ENCODE peak calls at places on chromosomes 4 and X, in six cellular contexts. H, U, C, Q, W and K are unnamed samples.

GRCh38 chr4:154234576-154234975 is 257.0 kb downstream of the DCHS2 start:
- DNase-seq in H (no peak), U (no peak), C (no peak), Q (no peak), W (no peak), K (no peak)

GRCh38 chrX:54182864-54183613 is at the start of gene FAM120C:
- DNase-seq in H (peak), U (peak), C (peak), Q (peak), W (peak), K (no peak)

GRCh38 chrX:43707812-43708548 is 51.9 kb downstream of the MAOA start:
- DNase-seq in H (no peak), U (no peak), C (no peak), Q (no peak), W (no peak), K (no peak)

GRCh38 chr4:77818667-77819408 is at the start of gene CNOT6L:
- DNase-seq in H (peak), U (peak), C (peak), Q (peak), W (peak), K (no peak)

GRCh38 chrX:132093239-132093860 is 34.5 kb downstream of the FRMD7 start:
- DNase-seq in H (peak), U (no peak), C (no peak), Q (no peak), W (no peak), K (no peak)

GRCh38 chr4:40524642-40525041 is 105.0 kb downstream of the RBM47 start:
- DNase-seq in H (no peak), U (no peak), C (no peak), Q (no peak), W (no peak), K (no peak)

GRCh38 chr4:152359208-152360044 is 176.5 kb downstream of the FBXW7 start:
- DNase-seq in H (no peak), U (no peak), C (no peak), Q (no peak), W (no peak), K (no peak)

GRCh38 chr4:184728858-184729257 is 5.0 kb downstream of the CENPU start:
- DNase-seq in H (no peak), U (peak), C (no peak), Q (no peak), W (no peak), K (no peak)

GRCh38 chr4:148986951-148987350 is 544.7 kb upstream of the NR3C2 start:
- DNase-seq in H (no peak), U (peak), C (no peak), Q (no peak), W (no peak), K (no peak)

GRCh38 chr4:123821861-123822260 is 425.3 kb downstream of the SPRY1 start:
- DNase-seq in H (no peak), U (no peak), C (no peak), Q (no peak), W (no peak), K (no peak)

GRCh38 chr4:188976644-188977115 is 837.4 kb downstream of the TRIML1 start:
- DNase-seq in H (peak), U (no peak), C (peak), Q (peak), W (no peak), K (peak)

GRCh38 chr4:85708468-85708867 is 233.5 kb downstream of the ARHGAP24 start:
- DNase-seq in H (no peak), U (no peak), C (no peak), Q (no peak), W (no peak), K (no peak)

GRCh38 chr4:59994118-59994517 is 1206.0 kb upstream of the ADGRL3 start:
- DNase-seq in H (no peak), U (no peak), C (no peak), Q (no peak), W (no peak), K (no peak)

GRCh38 chr4:123924536-123924935 is 527.9 kb downstream of the SPRY1 start:
- DNase-seq in H (no peak), U (no peak), C (no peak), Q (no peak), W (no peak), K (no peak)

GRCh38 chrX:71482228-71482958 is 50.5 kb upstream of the OGT start:
- DNase-seq in H (no peak), U (no peak), C (no peak), Q (no peak), W (no peak), K (no peak)

GRCh38 chr4:6771229-6771671 is 11.3 kb upstream of the KIAA0232 start:
- DNase-seq in H (no peak), U (no peak), C (no peak), Q (peak), W (no peak), K (peak)

GRCh38 chr4:155608231-155608885 is 58.3 kb upstream of the GUCY1A1 start:
- DNase-seq in H (no peak), U (no peak), C (no peak), Q (no peak), W (no peak), K (no peak)

GRCh38 chrX:154458954-154459829 is 1.1 kb downstream of the PLXNA3 start:
- DNase-seq in H (peak), U (peak), C (no peak), Q (no peak), W (no peak), K (no peak)

GRCh38 chr4:13539047-13539720 is 5.1 kb downstream of the NKX3-2 start:
- DNase-seq in H (no peak), U (no peak), C (no peak), Q (peak), W (no peak), K (no peak)

GRCh38 chrX:119479845-119480244 is 11.6 kb downstream of the SLC25A5 start:
- DNase-seq in H (no peak), U (no peak), C (no peak), Q (no peak), W (no peak), K (no peak)

GRCh38 chr4:158809611-158810486 is 41.0 kb downstream of the FNIP2 start:
- DNase-seq in H (no peak), U (peak), C (peak), Q (no peak), W (no peak), K (peak)

GRCh38 chrX:8868070-8868795 is 67.0 kb upstream of the FAM9A start:
- DNase-seq in H (no peak), U (peak), C (no peak), Q (no peak), W (no peak), K (peak)

GRCh38 chrX:109840585-109840984 is 107.5 kb upstream of the ACSL4 start:
- DNase-seq in H (no peak), U (peak), C (no peak), Q (no peak), W (no peak), K (peak)

GRCh38 chr4:175705407-175705806 is 106.7 kb downstream of the GPM6A start:
- DNase-seq in H (no peak), U (no peak), C (peak), Q (peak), W (no peak), K (no peak)

GRCh38 chr4:132108784-132109183 is 1040.3 kb upstream of the PCDH10 start:
- DNase-seq in H (no peak), U (no peak), C (no peak), Q (no peak), W (no peak), K (peak)

GRCh38 chr4:124322234-124322831 is 390.2 kb downstream of the ANKRD50 start:
- DNase-seq in H (peak), U (no peak), C (peak), Q (peak), W (no peak), K (peak)

GRCh38 chrX:78333521-78333920 is 6.1 kb upstream of the CYSLTR1 start:
- DNase-seq in H (no peak), U (no peak), C (no peak), Q (no peak), W (no peak), K (no peak)

GRCh38 chr4:186765673-186766546 is 42.3 kb upstream of the FAT1 start:
- DNase-seq in H (no peak), U (peak), C (no peak), Q (no peak), W (no peak), K (no peak)

GRCh38 chrX:111352424-111352823 is 59.6 kb downstream of the DCX start:
- DNase-seq in H (peak), U (peak), C (no peak), Q (no peak), W (no peak), K (no peak)

GRCh38 chr4:158025131-158025530 is 147.7 kb downstream of the GASK1B start:
- DNase-seq in H (no peak), U (no peak), C (peak), Q (peak), W (no peak), K (no peak)

GRCh38 chr4:77336411-77337142 is 179.6 kb downstream of the CCNG2 start:
- DNase-seq in H (no peak), U (no peak), C (no peak), Q (no peak), W (no peak), K (no peak)

GRCh38 chr4:170374770-170375169 is 285.0 kb upstream of the AADAT start:
- DNase-seq in H (peak), U (peak), C (peak), Q (peak), W (peak), K (no peak)

GRCh38 chrX:129808163-129808828 is 28.5 kb downstream of the SASH3 start:
- DNase-seq in H (no peak), U (no peak), C (no peak), Q (no peak), W (no peak), K (peak)

GRCh38 chrX:30373479-30373878 is 64.3 kb upstream of the NR0B1 start:
- DNase-seq in H (no peak), U (no peak), C (no peak), Q (no peak), W (no peak), K (no peak)

GRCh38 chrX:155886409-155886808 is 5.3 kb downstream of the VAMP7 start:
- DNase-seq in H (no peak), U (no peak), C (no peak), Q (no peak), W (no peak), K (no peak)

GRCh38 chr4:117064297-117064696 is 21.1 kb downstream of the TRAM1L1 start:
- DNase-seq in H (no peak), U (no peak), C (no peak), Q (no peak), W (no peak), K (no peak)

GRCh38 chr4:122798101-122798500 is 28.5 kb upstream of the FGF2 start:
- DNase-seq in H (peak), U (peak), C (peak), Q (peak), W (no peak), K (peak)